ENCODE peak calls at places on chromosomes 1 and 21, in nine cellular contexts. S is KG1; C is iris pigment epithelial cell; L is stimulated activated CD4-positive, alpha-beta T cell treated with anti-CD3 and anti-CD28 coated beads, Interleukin-4, amount 100 ng/mL, for 4 hours; N is LoVo; F is substantia nigra; D is NCI-H2081; Z is fibroblast of lung; U is sciatic nerve. Q is an unnamed sample.

GRCh38 chr1:67939176-67939751 is 106.0 kb upstream of the GNG12 start:
- DNase-seq in S (no peak), C (no peak), L (no peak), N (no peak), F (no peak), D (peak), Z (no peak), U (no peak), Q (no peak)

GRCh38 chr21:43315244-43316137 is 111.4 kb downstream of the SIK1 start:
- DNase-seq in S (no peak), C (no peak), L (no peak), N (no peak), F (no peak), D (no peak), Z (no peak), U (no peak), Q (no peak)

GRCh38 chr1:247189981-247190798 is 18.4 kb upstream of the ZNF124 start:
- DNase-seq in S (no peak), C (no peak), L (no peak), N (no peak), F (no peak), D (no peak), Z (no peak), U (no peak), Q (no peak)

GRCh38 chr1:4512622-4513021 is 141.8 kb upstream of the AJAP1 start:
- DNase-seq in S (no peak), C (no peak), L (no peak), N (no peak), F (no peak), D (no peak), Z (no peak), U (peak), Q (no peak)

GRCh38 chr1:24903955-24904730 is 25.9 kb downstream of the RUNX3 start:
- DNase-seq in S (no peak), C (no peak), L (no peak), N (no peak), F (no peak), D (no peak), Z (no peak), U (peak), Q (no peak)

GRCh38 chr1:2969870-2970291 is 51.4 kb upstream of the ACTRT2 start:
- DNase-seq in S (no peak), C (no peak), L (no peak), N (no peak), F (no peak), D (no peak), Z (no peak), U (peak), Q (no peak)

GRCh38 chr1:33176362-33176850 is 5.4 kb downstream of the TRIM62 start:
- DNase-seq in S (no peak), C (peak), L (no peak), N (no peak), F (no peak), D (no peak), Z (peak), U (no peak), Q (no peak)

GRCh38 chr1:2204384-2205190 is 10.0 kb upstream of the FAAP20 start:
- DNase-seq in S (no peak), C (peak), L (no peak), N (no peak), F (peak), D (peak), Z (peak), U (peak), Q (peak)

GRCh38 chr1:155598842-155599331 is 11.1 kb upstream of the MSTO1 start:
- DNase-seq in S (no peak), C (peak), L (no peak), N (no peak), F (peak), D (no peak), Z (peak), U (peak), Q (no peak)

GRCh38 chr1:200191993-200192392 is 164.5 kb downstream of the NR5A2 start:
- DNase-seq in S (no peak), C (no peak), L (no peak), N (no peak), F (no peak), D (no peak), Z (no peak), U (no peak), Q (no peak)

GRCh38 chr21:25573409-25574206 is 33.7 kb downstream of the MRPL39 start:
- DNase-seq in S (no peak), C (peak), L (peak), N (peak), F (no peak), D (no peak), Z (peak), U (no peak), Q (peak)

GRCh38 chr1:212950243-212951057 is at the start of gene VASH2:
- DNase-seq in S (no peak), C (peak), L (peak), N (peak), F (peak), D (peak), Z (peak), U (peak), Q (peak)

GRCh38 chr1:24903011-24903461 is 27.0 kb downstream of the RUNX3 start:
- DNase-seq in S (no peak), C (no peak), L (no peak), N (no peak), F (no peak), D (no peak), Z (no peak), U (peak), Q (no peak)

GRCh38 chr1:2103266-2103900 is 53.2 kb downstream of the PRKCZ start:
- DNase-seq in S (no peak), C (no peak), L (no peak), N (no peak), F (no peak), D (no peak), Z (no peak), U (no peak), Q (no peak)

GRCh38 chr1:95582746-95583145 is 348.7 kb downstream of the RWDD3 start:
- DNase-seq in S (no peak), C (no peak), L (no peak), N (no peak), F (no peak), D (no peak), Z (no peak), U (no peak), Q (no peak)

GRCh38 chr21:44869860-44870747 is 3.4 kb downstream of the PTTG1IP start:
- DNase-seq in S (no peak), C (peak), L (no peak), N (peak), F (no peak), D (no peak), Z (peak), U (no peak), Q (peak)

GRCh38 chr1:36829066-36829465 is 205.2 kb downstream of the GRIK3 start:
- DNase-seq in S (no peak), C (no peak), L (no peak), N (no peak), F (no peak), D (no peak), Z (no peak), U (no peak), Q (no peak)

GRCh38 chr1:99374109-99374508 is 109.8 kb downstream of the PLPPR4 start:
- DNase-seq in S (peak), C (no peak), L (no peak), N (no peak), F (no peak), D (no peak), Z (no peak), U (no peak), Q (no peak)

GRCh38 chr1:108199781-108200626 is at the start of gene SLC25A24:
- DNase-seq in S (peak), C (peak), L (peak), N (peak), F (peak), D (peak), Z (peak), U (peak), Q (peak)

GRCh38 chr1:212485895-212486590 is 53.3 kb downstream of the NENF start:
- DNase-seq in S (no peak), C (peak), L (no peak), N (peak), F (no peak), D (peak), Z (peak), U (no peak), Q (peak)

GRCh38 chr1:30449003-30449402 is 274.4 kb downstream of the MATN1 start:
- DNase-seq in S (no peak), C (no peak), L (no peak), N (no peak), F (no peak), D (no peak), Z (no peak), U (no peak), Q (no peak)

GRCh38 chr21:36297938-36298572 is 21.9 kb upstream of the MORC3 start:
- DNase-seq in S (peak), C (peak), L (peak), N (peak), F (no peak), D (no peak), Z (no peak), U (no peak), Q (no peak)

GRCh38 chr1:221827307-221827642 is 85.4 kb upstream of the DUSP10 start:
- DNase-seq in S (no peak), C (no peak), L (no peak), N (no peak), F (no peak), D (no peak), Z (no peak), U (no peak), Q (no peak)

GRCh38 chr1:231016234-231016633 is 23.8 kb downstream of the FAM89A start:
- DNase-seq in S (no peak), C (peak), L (no peak), N (no peak), F (no peak), D (no peak), Z (no peak), U (no peak), Q (no peak)

GRCh38 chr1:52926864-52927218 is 235 bp upstream of the SCP2 start:
- DNase-seq in S (no peak), C (no peak), L (no peak), N (no peak), F (no peak), D (no peak), Z (no peak), U (no peak), Q (peak)

GRCh38 chr21:37463083-37463780 is 96.7 kb downstream of the DYRK1A start:
- DNase-seq in S (peak), C (peak), L (no peak), N (peak), F (no peak), D (no peak), Z (peak), U (no peak), Q (peak)

GRCh38 chr1:199646761-199647160 is 380.7 kb upstream of the NR5A2 start:
- DNase-seq in S (no peak), C (no peak), L (no peak), N (no peak), F (no peak), D (no peak), Z (no peak), U (no peak), Q (no peak)

GRCh38 chr1:45924736-45925135 is 121.3 kb downstream of the MAST2 start:
- DNase-seq in S (no peak), C (peak), L (no peak), N (peak), F (no peak), D (no peak), Z (peak), U (no peak), Q (no peak)

GRCh38 chr1:161506336-161507223 is 1.3 kb downstream of the FCGR2A start:
- DNase-seq in S (peak), C (peak), L (no peak), N (no peak), F (no peak), D (no peak), Z (peak), U (peak), Q (no peak)

GRCh38 chr1:64895500-64895899 is 70.8 kb downstream of the JAK1 start:
- DNase-seq in S (no peak), C (no peak), L (no peak), N (no peak), F (no peak), D (no peak), Z (peak), U (no peak), Q (no peak)

GRCh38 chr1:50681931-50682330 is 258.7 kb upstream of the DMRTA2 start:
- DNase-seq in S (no peak), C (peak), L (no peak), N (no peak), F (no peak), D (no peak), Z (no peak), U (no peak), Q (no peak)

GRCh38 chr1:209389258-209389657 is 194.3 kb upstream of the CAMK1G start:
- DNase-seq in S (no peak), C (peak), L (no peak), N (peak), F (no peak), D (no peak), Z (peak), U (no peak), Q (peak)

GRCh38 chr1:30662291-30662840 is 61.0 kb downstream of the MATN1 start:
- DNase-seq in S (no peak), C (no peak), L (no peak), N (no peak), F (no peak), D (no peak), Z (no peak), U (no peak), Q (no peak)

GRCh38 chr1:29688477-29689365 is 452.4 kb downstream of the PTPRU start:
- DNase-seq in S (no peak), C (peak), L (no peak), N (no peak), F (no peak), D (no peak), Z (peak), U (peak), Q (no peak)

GRCh38 chr1:244050835-244051444 is at the start of gene ZBTB18:
- DNase-seq in S (no peak), C (peak), L (no peak), N (no peak), F (no peak), D (peak), Z (peak), U (no peak), Q (no peak)

GRCh38 chr1:41485605-41486004 is 1.1 kb upstream of the EDN2 start:
- DNase-seq in S (no peak), C (peak), L (no peak), N (no peak), F (no peak), D (no peak), Z (peak), U (no peak), Q (peak)

GRCh38 chr1:70427976-70428375 is 16.9 kb downstream of the CTH start:
- DNase-seq in S (no peak), C (peak), L (no peak), N (no peak), F (no peak), D (no peak), Z (peak), U (no peak), Q (no peak)

Q was measured in Caki2.